ENCODE peak calls at places on chromosome 19, in five cellular contexts. One of them, this sample, is unnamed.
A peak's percentile ranks its signal among the peaks of the same experiment; 100 is the strongest.

GRCh38 chr19:46788101-46788967 is at the start of gene SLC1A5:
- DNase-seq in GM12878: peak; percentile 86
- DNase-seq in K562: peak; percentile 98
- DNase-seq in H1: peak; percentile 95
- DNase-seq in HepG2: peak; percentile 92
- DNase-seq in this sample: peak; percentile 94

GRCh38 chr19:54674021-54674617 is 11.3 kb downstream of the LILRB4 start:
- DNase-seq in HepG2: peak; percentile 22
- DNase-seq in H1: no peak
- DNase-seq in GM12878: no peak
- DNase-seq in K562: peak; percentile 54
- DNase-seq in this sample: peak; percentile 34

GRCh38 chr19:19256072-19256969 is 16.8 kb downstream of the TM6SF2 start:
- DNase-seq in GM12878: no peak
- DNase-seq in H1: no peak
- DNase-seq in HepG2: peak; percentile 31
- DNase-seq in K562: no peak
- DNase-seq in this sample: no peak

GRCh38 chr19:10230904-10231623 is at the start of gene S1PR2:
- DNase-seq in H1: no peak
- DNase-seq in GM12878: no peak
- DNase-seq in HepG2: peak; percentile 36
- DNase-seq in K562: peak; percentile 95
- DNase-seq in this sample: peak; percentile 49

GRCh38 chr19:53308339-53308811 is 25.2 kb upstream of the ZNF845 start:
- DNase-seq in H1: peak; percentile 56
- DNase-seq in HepG2: no peak
- DNase-seq in K562: peak; percentile 49
- DNase-seq in GM12878: no peak
- DNase-seq in this sample: no peak

GRCh38 chr19:8319807-8320520 is 1.2 kb downstream of the NDUFA7 start:
- DNase-seq in H1: no peak
- DNase-seq in HepG2: peak; percentile 31
- DNase-seq in K562: no peak
- DNase-seq in GM12878: no peak
- DNase-seq in this sample: no peak

GRCh38 chr19:23095406-23095805 is 21.4 kb upstream of the ZNF730 start:
- DNase-seq in K562: no peak
- DNase-seq in H1: no peak
- DNase-seq in HepG2: no peak
- DNase-seq in GM12878: no peak
- DNase-seq in this sample: no peak

GRCh38 chr19:53594811-53595509 is 36.8 kb upstream of the DPRX start:
- DNase-seq in K562: no peak
- DNase-seq in GM12878: no peak
- DNase-seq in HepG2: no peak
- DNase-seq in H1: peak; percentile 95
- DNase-seq in this sample: no peak

GRCh38 chr19:10683064-10683426 is 18.2 kb upstream of the QTRT1 start:
- DNase-seq in GM12878: no peak
- DNase-seq in HepG2: no peak
- DNase-seq in K562: no peak
- DNase-seq in H1: no peak
- DNase-seq in this sample: no peak

GRCh38 chr19:45908956-45909355 is 5.6 kb downstream of the NANOS2 start:
- DNase-seq in HepG2: no peak
- DNase-seq in H1: no peak
- DNase-seq in GM12878: no peak
- DNase-seq in K562: no peak
- DNase-seq in this sample: no peak

GRCh38 chr19:14412436-14413071 is 6.6 kb downstream of the DDX39A start:
- DNase-seq in HepG2: no peak
- DNase-seq in GM12878: no peak
- DNase-seq in H1: no peak
- DNase-seq in K562: peak; percentile 4
- DNase-seq in this sample: no peak

GRCh38 chr19:55209430-55210119 is at the start of gene PTPRH:
- DNase-seq in K562: no peak
- DNase-seq in GM12878: no peak
- DNase-seq in H1: no peak
- DNase-seq in HepG2: no peak
- DNase-seq in this sample: no peak

GRCh38 chr19:6458695-6459355 is 767 bp downstream of the SLC25A23 start:
- DNase-seq in K562: peak; percentile 44
- DNase-seq in GM12878: no peak
- DNase-seq in H1: no peak
- DNase-seq in HepG2: no peak
- DNase-seq in this sample: no peak

GRCh38 chr19:47112166-47112663 is 1.4 kb downstream of the ZC3H4 start:
- DNase-seq in HepG2: peak; percentile 81
- DNase-seq in GM12878: no peak
- DNase-seq in H1: peak; percentile 54
- DNase-seq in K562: peak; percentile 86
- DNase-seq in this sample: no peak

GRCh38 chr19:35039881-35040456 is 1.6 kb upstream of the HPN start:
- DNase-seq in H1: no peak
- DNase-seq in K562: no peak
- DNase-seq in GM12878: no peak
- DNase-seq in HepG2: peak; percentile 70
- DNase-seq in this sample: no peak

GRCh38 chr19:49983645-49984229 is 22.8 kb upstream of the SIGLEC11 start:
- DNase-seq in HepG2: peak; percentile 58
- DNase-seq in H1: no peak
- DNase-seq in GM12878: peak; percentile 19
- DNase-seq in K562: peak; percentile 78
- DNase-seq in this sample: peak; percentile 26

GRCh38 chr19:3324405-3324856 is 42.0 kb upstream of the NFIC start:
- DNase-seq in K562: peak; percentile 87
- DNase-seq in HepG2: peak; percentile 52
- DNase-seq in H1: no peak
- DNase-seq in GM12878: no peak
- DNase-seq in this sample: peak; percentile 54

GRCh38 chr19:54464624-54465266 is 1.2 kb upstream of the LENG9 start:
- DNase-seq in HepG2: peak; percentile 82
- DNase-seq in H1: peak; percentile 61
- DNase-seq in GM12878: no peak
- DNase-seq in K562: peak; percentile 86
- DNase-seq in this sample: peak; percentile 69

GRCh38 chr19:45860359-45861259 is 2.3 kb downstream of the SYMPK start:
- DNase-seq in GM12878: no peak
- DNase-seq in K562: no peak
- DNase-seq in H1: no peak
- DNase-seq in HepG2: no peak
- DNase-seq in this sample: no peak

GRCh38 chr19:7927605-7928333 is 1.8 kb upstream of the CTXN1 start:
- DNase-seq in K562: no peak
- DNase-seq in HepG2: no peak
- DNase-seq in GM12878: no peak
- DNase-seq in H1: no peak
- DNase-seq in this sample: no peak

GRCh38 chr19:2207991-2208860 is 27.9 kb downstream of the PLEKHJ1 start:
- DNase-seq in HepG2: no peak
- DNase-seq in K562: peak; percentile 61
- DNase-seq in GM12878: no peak
- DNase-seq in H1: no peak
- DNase-seq in this sample: no peak

GRCh38 chr19:45599286-45599685 is 2.7 kb downstream of the GPR4 start:
- DNase-seq in H1: no peak
- DNase-seq in HepG2: no peak
- DNase-seq in GM12878: no peak
- DNase-seq in K562: no peak
- DNase-seq in this sample: no peak

GRCh38 chr19:49690656-49691242 is at the start of gene CPT1C:
- DNase-seq in K562: no peak
- DNase-seq in GM12878: no peak
- DNase-seq in H1: peak; percentile 73
- DNase-seq in HepG2: no peak
- DNase-seq in this sample: no peak

GRCh38 chr19:38059897-38060296 is 152.9 kb downstream of the SIPA1L3 start:
- DNase-seq in HepG2: no peak
- DNase-seq in GM12878: no peak
- DNase-seq in H1: no peak
- DNase-seq in K562: no peak
- DNase-seq in this sample: no peak

GRCh38 chr19:53509443-53509842 is 28.5 kb upstream of the ZNF331 start:
- DNase-seq in H1: no peak
- DNase-seq in HepG2: no peak
- DNase-seq in K562: no peak
- DNase-seq in GM12878: no peak
- DNase-seq in this sample: no peak

DNA sequence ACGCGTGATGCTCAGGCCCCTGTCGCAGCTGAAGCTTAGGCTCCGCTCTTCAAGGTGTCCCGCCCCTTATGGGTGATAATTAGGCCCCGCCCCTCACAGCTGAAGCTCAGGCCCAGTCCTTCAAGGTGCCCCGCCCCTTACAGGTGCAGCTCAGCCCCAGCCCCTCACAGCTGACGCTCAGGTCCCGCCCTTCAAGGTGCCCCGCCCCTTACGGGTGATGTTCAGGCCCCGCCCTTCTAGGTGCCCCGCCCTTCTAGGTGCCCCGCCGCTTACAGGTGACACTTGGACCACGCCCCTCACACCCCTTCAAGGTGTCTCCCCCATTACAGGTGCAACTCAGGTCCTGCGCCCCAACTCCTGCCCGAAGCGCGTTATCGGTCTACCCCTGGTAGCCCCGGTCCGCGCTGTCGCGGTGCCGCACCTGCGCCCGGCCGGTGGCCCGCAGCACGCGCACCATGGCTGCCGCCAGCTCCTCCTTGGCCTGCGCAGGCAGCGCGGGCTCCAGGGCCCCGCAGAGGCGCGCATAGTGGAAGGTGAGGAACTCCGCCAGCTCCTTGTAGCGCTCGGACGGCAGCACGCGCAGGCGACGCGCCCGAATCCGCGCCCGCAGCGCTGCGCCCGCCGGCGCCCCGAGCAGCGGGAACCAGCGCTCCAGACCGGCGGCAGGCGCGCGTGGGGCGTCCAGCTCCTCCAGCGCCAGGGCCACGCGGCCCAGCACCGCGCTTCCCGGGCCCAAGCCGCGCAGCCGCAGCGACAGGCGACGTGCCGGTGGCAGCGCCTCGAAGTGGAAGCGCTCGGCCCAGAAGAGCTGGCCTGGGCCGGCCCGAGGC is 7.3 kb downstream of the RASAL3 start:
- DNase-seq in GM12878: no peak
- DNase-seq in H1: peak; percentile 74
- DNase-seq in K562: peak; percentile 70
- DNase-seq in HepG2: no peak
- DNase-seq in this sample: peak; percentile 27
- TF ChIP-seq ATF3 in GM12878: no peak
- TF ChIP-seq ATF3 in H1: no peak
- TF ChIP-seq ATF3 in K562: no peak
- TF ChIP-seq ATF3 in HepG2: no peak
- TF ChIP-seq ATF3 in this sample: no peak

GRCh38 chr19:18145391-18145999 is 7.5 kb upstream of the PIK3R2 start:
- DNase-seq in H1: no peak
- DNase-seq in GM12878: no peak
- DNase-seq in K562: no peak
- DNase-seq in HepG2: no peak
- DNase-seq in this sample: no peak
- H3K36me3 ChIP-seq in H1: peaks cover 2% of the 10 kb centered on the region
- H3K36me3 ChIP-seq in GM12878: peaks cover 21% of the 10 kb centered on the region
- H3K36me3 ChIP-seq in K562: peaks cover 53% of the 10 kb centered on the region
- H3K36me3 ChIP-seq in HepG2: peaks cover 43% of the 10 kb centered on the region
- H3K36me3 ChIP-seq in this sample: peaks cover 20% of the 10 kb centered on the region

GRCh38 chr19:5349041-5349440 is 8.4 kb upstream of the PTPRS start:
- DNase-seq in K562: no peak
- DNase-seq in H1: no peak
- DNase-seq in GM12878: no peak
- DNase-seq in HepG2: peak; percentile 44
- DNase-seq in this sample: no peak

GRCh38 chr19:5351731-5352228 is 11.2 kb upstream of the PTPRS start:
- DNase-seq in K562: no peak
- DNase-seq in GM12878: no peak
- DNase-seq in H1: no peak
- DNase-seq in HepG2: no peak
- DNase-seq in this sample: no peak

GRCh38 chr19:5355076-5355475 is 14.5 kb upstream of the PTPRS start:
- DNase-seq in H1: no peak
- DNase-seq in GM12878: no peak
- DNase-seq in K562: no peak
- DNase-seq in HepG2: no peak
- DNase-seq in this sample: no peak

GRCh38 chr19:5354403-5354802 is 13.8 kb upstream of the PTPRS start:
- DNase-seq in K562: peak; percentile 42
- DNase-seq in GM12878: no peak
- DNase-seq in H1: no peak
- DNase-seq in HepG2: peak; percentile 34
- DNase-seq in this sample: no peak

DNA sequence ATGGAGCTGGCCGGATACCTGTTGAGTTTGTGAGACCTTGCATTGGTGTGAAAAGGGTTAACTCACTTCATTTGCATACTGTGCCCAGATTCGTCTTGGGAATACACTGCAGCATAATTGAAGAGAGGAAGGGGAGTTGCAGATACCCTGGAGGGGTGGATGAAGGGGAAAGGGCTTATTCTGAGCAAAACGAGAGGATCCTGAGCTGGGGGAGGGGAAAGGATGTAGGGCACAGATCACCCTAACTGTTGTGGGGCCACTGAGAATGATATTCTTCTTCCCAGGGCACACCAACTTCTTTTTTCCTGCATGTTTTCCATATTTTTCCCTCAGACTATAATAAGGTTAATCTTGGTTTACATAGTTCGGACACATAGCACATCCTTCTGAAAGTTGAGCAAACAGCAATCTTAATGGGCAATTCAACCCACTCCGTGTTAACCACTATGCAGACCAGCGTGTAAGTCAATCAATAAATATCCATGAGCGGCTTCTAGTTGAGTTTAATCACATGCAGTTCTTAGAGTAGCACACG is 11.7 kb upstream of the PTPRS start:
- DNase-seq in K562: no peak
- DNase-seq in GM12878: no peak
- DNase-seq in H1: no peak
- DNase-seq in HepG2: no peak
- DNase-seq in this sample: peak; percentile 84
- H3K9ac ChIP-seq in K562: no peak overlapping the region
- H3K9ac ChIP-seq in GM12878: no peak overlapping the region
- H3K9ac ChIP-seq in H1: peak overlapping the region; percentile 88
- H3K9ac ChIP-seq in HepG2: no peak overlapping the region
- H3K9ac ChIP-seq in this sample: peak overlapping the region; percentile 39

DNA sequence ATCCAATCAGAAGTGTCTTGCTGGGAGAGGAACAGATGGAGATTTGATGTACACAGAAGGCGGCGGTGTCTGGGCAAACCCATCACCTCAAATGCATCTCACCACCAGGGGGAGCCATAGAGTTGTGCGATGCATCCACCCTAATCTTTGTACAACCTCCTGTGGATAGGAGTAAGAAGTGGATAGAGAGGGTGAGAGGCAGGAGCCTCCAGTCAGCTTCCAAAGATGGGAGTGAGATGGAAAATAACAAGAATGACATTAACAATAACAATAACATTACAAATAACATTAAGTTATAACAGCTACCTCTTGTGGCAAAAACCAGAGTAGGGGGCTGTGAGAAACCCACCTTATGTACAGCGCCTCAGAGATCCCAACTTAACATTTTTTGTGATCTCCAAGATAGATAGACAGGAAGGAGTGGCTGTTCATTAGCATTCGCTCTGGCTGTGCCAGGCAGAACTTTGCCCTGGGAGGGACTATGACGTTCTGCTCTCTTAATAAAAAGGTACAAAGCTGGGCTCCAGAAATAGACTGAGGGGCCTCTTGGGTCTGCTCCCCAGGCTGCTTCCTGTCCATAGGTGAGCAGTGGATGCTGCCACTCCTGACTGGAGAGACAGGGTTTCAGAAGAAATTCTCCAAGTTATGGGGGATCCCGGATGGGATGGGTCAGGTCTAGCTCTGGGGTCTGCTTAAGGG is 5.2 kb upstream of the CEACAM18 start:
- DNase-seq in H1: peak; percentile 17
- DNase-seq in K562: peak; percentile 80
- DNase-seq in GM12878: peak; percentile 15
- DNase-seq in HepG2: peak; percentile 56
- DNase-seq in this sample: peak; percentile 59
- TF ChIP-seq ATF3 in H1: no peak
- TF ChIP-seq ATF3 in K562: peak; percentile 49
- TF ChIP-seq ATF3 in GM12878: no peak
- TF ChIP-seq ATF3 in HepG2: no peak
- TF ChIP-seq ATF3 in this sample: no peak

This sample was measured in HCT116.